ENCODE peak calls at places on chromosomes 6 and 20, in four cellular contexts. O is HepG2, B is heart left ventricle, Y is breast epithelium. T is an unnamed sample.

GRCh38 chr6:150146436-150146835 is 3.6 kb downstream of the PPP1R14C start:
- DNase-seq in O (no peak), B (no peak), Y (no peak), T (no peak)

GRCh38 chr6:126181890-126182289 is 158.0 kb upstream of the CENPW start:
- DNase-seq in O (no peak), B (no peak), Y (no peak), T (no peak)

GRCh38 chr6:118591897-118592296 is 43.8 kb downstream of the PLN start:
- DNase-seq in O (no peak), B (no peak), Y (no peak), T (no peak)

GRCh38 chr20:33963756-33964155 is 30.0 kb upstream of the RALY start:
- DNase-seq in O (no peak), B (no peak), Y (no peak), T (no peak)

GRCh38 chr6:39361657-39362486 is 39.4 kb upstream of the KCNK16 start:
- DNase-seq in O (peak; percentile 45), B (peak; percentile 64), Y (no peak), T (no peak)

GRCh38 chr20:32603046-32603726 is 18.1 kb upstream of the NOL4L start:
- DNase-seq in O (no peak), B (peak; percentile 50), Y (no peak), T (no peak)

GRCh38 chr20:8457978-8458377 is 325.9 kb downstream of the PLCB1 start:
- DNase-seq in O (no peak), B (no peak), Y (no peak), T (no peak)

GRCh38 chr20:17169575-17170136 is 57.2 kb upstream of the PCSK2 start:
- DNase-seq in O (peak; percentile 25), B (no peak), Y (no peak), T (no peak)

GRCh38 chr20:45725134-45725533 is 3.0 kb downstream of the SPINT4 start:
- DNase-seq in O (peak; percentile 96), B (no peak), Y (no peak), T (no peak)

GRCh38 chr20:47762699-47763098 is 22.6 kb downstream of the SULF2 start:
- DNase-seq in O (no peak), B (no peak), Y (no peak), T (no peak)

GRCh38 chr20:17431621-17432364 is 99.4 kb downstream of the BFSP1 start:
- DNase-seq in O (peak; percentile 57), B (peak; percentile 40), Y (no peak), T (no peak)

GRCh38 chr6:147033267-147033666 is 170.9 kb upstream of the STXBP5 start:
- DNase-seq in O (no peak), B (no peak), Y (no peak), T (no peak)

GRCh38 chr6:29723666-29724588 is 693 bp downstream of the HLA-F start:
- DNase-seq in O (no peak), B (peak; percentile 48), Y (no peak), T (no peak)

GRCh38 chr20:49729780-49730179 is 16.1 kb upstream of the B4GALT5 start:
- DNase-seq in O (no peak), B (no peak), Y (no peak), T (no peak)

GRCh38 chr20:49543071-49543857 is 24.7 kb downstream of the PTGIS start:
- DNase-seq in O (no peak), B (no peak), Y (no peak), T (no peak)

GRCh38 chr20:54067606-54068174 is 2.7 kb downstream of the BCAS1 start:
- DNase-seq in O (peak; percentile 99), B (peak; percentile 55), Y (peak; percentile 78), T (no peak)

GRCh38 chr20:61628901-61629300 is 376.8 kb downstream of the CDH4 start:
- DNase-seq in O (no peak), B (no peak), Y (no peak), T (no peak)

GRCh38 chr6:218153-219018 is 73.9 kb upstream of the DUSP22 start:
- DNase-seq in O (no peak), B (no peak), Y (no peak), T (no peak)

GRCh38 chr6:161210857-161211256 is 63.0 kb downstream of the AGPAT4 start:
- DNase-seq in O (no peak), B (no peak), Y (no peak), T (no peak)

GRCh38 chr20:38066969-38067716 is 33.6 kb downstream of the RPRD1B start:
- DNase-seq in O (no peak), B (no peak), Y (no peak), T (no peak)

GRCh38 chr20:50284811-50285375 is 94.3 kb downstream of the CEBPB start:
- DNase-seq in O (no peak), B (peak; percentile 76), Y (no peak), T (no peak)

GRCh38 chr6:128280960-128281359 is 239.4 kb downstream of the PTPRK start:
- DNase-seq in O (peak; percentile 52), B (no peak), Y (no peak), T (no peak)

GRCh38 chr20:51752343-51752951 is 15.7 kb downstream of the ATP9A start:
- DNase-seq in O (peak; percentile 71), B (no peak), Y (no peak), T (no peak)

GRCh38 chr20:57473246-57474042 is 51.5 kb downstream of the CTCFL start:
- DNase-seq in O (no peak), B (no peak), Y (peak; percentile 40), T (no peak)

GRCh38 chr6:12354499-12354898 is 64.3 kb downstream of the EDN1 start:
- DNase-seq in O (no peak), B (no peak), Y (no peak), T (peak; percentile 34)

GRCh38 chr6:75266716-75267291 is 17.8 kb downstream of the TMEM30A start:
- DNase-seq in O (peak; percentile 42), B (no peak), Y (no peak), T (no peak)

GRCh38 chr6:127341471-127342202 is 1.8 kb downstream of the ECHDC1 start:
- DNase-seq in O (no peak), B (no peak), Y (no peak), T (no peak)

DNA sequence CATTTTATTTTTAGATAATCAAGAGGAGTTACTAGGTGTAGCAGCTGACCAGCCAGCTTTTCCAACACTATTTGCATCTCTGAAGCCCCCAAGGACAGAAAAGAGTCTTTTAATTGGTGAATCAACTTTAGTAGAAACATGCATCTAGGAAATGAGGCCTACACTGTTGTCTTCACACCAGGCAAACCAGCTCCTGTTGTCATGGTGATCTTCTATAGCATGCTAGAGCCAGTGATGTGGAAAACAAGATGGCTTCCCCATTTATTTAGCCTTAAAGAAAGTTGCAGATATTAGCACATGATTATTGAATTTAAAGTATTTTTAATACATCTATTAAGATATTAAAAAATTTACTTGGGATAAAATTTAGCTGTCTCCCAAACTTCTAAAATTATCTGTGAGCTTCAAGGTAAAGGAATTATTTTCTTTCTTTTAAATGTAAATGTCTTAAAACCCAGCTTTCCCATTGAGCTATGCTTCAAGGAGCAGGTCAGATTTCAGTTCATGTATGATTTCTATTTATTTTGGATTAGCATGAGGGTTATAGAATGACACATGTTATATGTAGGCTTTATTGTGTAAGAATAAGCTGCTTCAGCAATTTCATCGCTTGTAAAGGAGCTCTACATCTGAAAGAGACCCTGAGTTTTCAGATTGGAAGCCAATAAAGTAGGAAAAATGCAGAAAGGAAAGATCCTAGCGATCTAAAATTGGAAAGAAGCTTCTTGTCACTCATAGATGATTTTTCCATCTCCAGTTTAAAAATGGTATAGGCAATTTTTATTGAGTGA is 564.9 kb upstream of the CITED2 start:
- DNase-seq in O (no peak), B (no peak), Y (no peak), T (no peak)
- TF ChIP-seq CTCF in O (no peak), B (no peak), Y (no peak), T (no peak)

GRCh38 chr6:135087403-135087802 is 32.8 kb upstream of the HBS1L start:
- DNase-seq in O (peak; percentile 27), B (no peak), Y (no peak), T (no peak)

GRCh38 chr6:135085700-135086413 is 31.2 kb upstream of the HBS1L start:
- DNase-seq in O (no peak), B (no peak), Y (no peak), T (no peak)

GRCh38 chr6:135084916-135085269 is 30.3 kb upstream of the HBS1L start:
- DNase-seq in O (no peak), B (no peak), Y (no peak), T (no peak)

GRCh38 chr6:135087803-135088202 is 33.2 kb upstream of the HBS1L start:
- DNase-seq in O (no peak), B (no peak), Y (no peak), T (no peak)

DNA sequence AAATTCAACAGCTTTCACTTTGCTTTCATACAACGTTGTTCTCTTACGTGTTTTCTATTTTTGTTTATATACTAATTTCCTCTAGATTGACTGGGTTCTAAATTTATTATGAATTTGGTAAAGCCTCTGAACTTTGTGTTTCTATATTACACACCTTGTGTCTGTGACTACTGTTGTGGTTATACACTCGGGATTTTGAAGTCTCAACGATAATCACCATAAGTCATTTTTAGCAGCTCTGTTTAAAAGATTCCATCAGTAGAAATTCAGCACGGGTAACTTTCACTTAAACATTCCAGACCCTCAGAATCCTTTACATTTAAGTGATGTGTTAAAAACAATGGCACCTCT is 31.8 kb upstream of the HBS1L start:
- DNase-seq in O (no peak), B (no peak), Y (no peak), T (no peak)
- H3K4me3 ChIP-seq in O (no peak overlapping the region), B (no peak overlapping the region), Y (no peak overlapping the region), T (no peak overlapping the region)

GRCh38 chr20:25049261-25050060 is 8.5 kb downstream of the ACSS1 start:
- DNase-seq in O (no peak), B (peak; percentile 24), Y (no peak), T (no peak)

GRCh38 chr20:25051386-25052155 is 6.4 kb downstream of the ACSS1 start:
- DNase-seq in O (no peak), B (no peak), Y (peak; percentile 36), T (no peak)

GRCh38 chr20:25052255-25053206 is 5.4 kb downstream of the ACSS1 start:
- DNase-seq in O (no peak), B (no peak), Y (peak; percentile 35), T (peak; percentile 48)

GRCh38 chr20:25050082-25050481 is 7.9 kb downstream of the ACSS1 start:
- DNase-seq in O (no peak), B (no peak), Y (no peak), T (no peak)

GRCh38 chr20:25050501-25051350 is 7.2 kb downstream of the ACSS1 start:
- DNase-seq in O (no peak), B (no peak), Y (peak; percentile 33), T (no peak)
- H3K27ac ChIP-seq in O (no peak overlapping the region), B (peak overlapping the region; percentile 93), Y (no peak overlapping the region), T (peak overlapping the region; percentile 69)

GRCh38 chr6:55448446-55448845 is 121.2 kb downstream of the GFRAL start:
- DNase-seq in O (no peak), B (no peak), Y (no peak), T (no peak)

GRCh38 chr6:55445648-55446204 is 118.5 kb downstream of the GFRAL start:
- DNase-seq in O (peak; percentile 12), B (no peak), Y (no peak), T (no peak)

GRCh38 chr6:55450007-55450406 is 122.7 kb downstream of the GFRAL start:
- DNase-seq in O (no peak), B (no peak), Y (no peak), T (no peak)

GRCh38 chr6:55443238-55444134 is 116.2 kb downstream of the GFRAL start:
- DNase-seq in O (no peak), B (no peak), Y (no peak), T (no peak)

DNA sequence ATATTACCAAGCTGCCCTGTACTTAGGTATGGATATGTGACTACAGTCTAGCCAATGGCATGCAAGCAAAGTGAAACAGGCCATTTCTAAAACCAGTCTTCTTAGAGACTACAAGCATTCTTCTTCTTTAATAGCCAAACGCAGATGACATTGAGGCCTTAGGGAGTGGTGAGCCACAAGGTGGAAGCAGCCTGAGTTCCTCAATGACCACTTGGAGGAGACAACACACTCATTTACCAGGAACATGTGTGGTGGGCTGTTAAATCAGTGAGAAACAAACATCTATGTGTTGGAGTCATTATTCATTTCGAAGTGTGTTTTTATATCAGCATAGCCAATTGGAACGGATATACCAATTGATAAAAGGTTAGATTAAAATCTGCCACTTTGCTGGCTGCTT is 122.0 kb downstream of the GFRAL start:
- DNase-seq in O (no peak), B (no peak), Y (no peak), T (no peak)
- TF ChIP-seq CTCF in O (no peak), B (no peak), Y (no peak), T (no peak)